ENCODE peak calls at places on chromosomes 5 and 9, in four cellular contexts. S is T-helper 9 cell, T is tibial nerve, Q is NCI-H1092. V is an unnamed sample.

GRCh38 chr5:95861858-95862561 is 39.5 kb upstream of the GLRX start:
- DNase-seq in S (no peak), T (no peak), Q (no peak), V (no peak)

GRCh38 chr5:67311208-67311607 is 114.6 kb upstream of the CD180 start:
- DNase-seq in S (no peak), T (no peak), Q (no peak), V (no peak)

GRCh38 chr9:86751207-86751606 is 196.1 kb downstream of the GAS1 start:
- DNase-seq in S (no peak), T (no peak), Q (no peak), V (no peak)

GRCh38 chr5:116650544-116650943 is 75.9 kb upstream of the SEMA6A start:
- DNase-seq in S (no peak), T (no peak), Q (no peak), V (no peak)

GRCh38 chr9:33458444-33458843 is 11.1 kb upstream of the AQP3 start:
- DNase-seq in S (peak; percentile 53), T (no peak), Q (no peak), V (peak; percentile 66)

GRCh38 chr5:4976918-4977317 is 163.2 kb upstream of the ADAMTS16 start:
- DNase-seq in S (no peak), T (no peak), Q (no peak), V (no peak)

GRCh38 chr5:159913481-159913880 is 2.8 kb upstream of the ADRA1B start:
- DNase-seq in S (no peak), T (no peak), Q (no peak), V (no peak)

GRCh38 chr5:149379177-149379761 is at the start of gene IL17B:
- DNase-seq in S (no peak), T (no peak), Q (no peak), V (no peak)

GRCh38 chr5:131635755-131636479 is 888 bp upstream of the RAPGEF6 start:
- DNase-seq in S (no peak), T (no peak), Q (no peak), V (no peak)

GRCh38 chr5:90170231-90170630 is 239.3 kb downstream of the CETN3 start:
- DNase-seq in S (no peak), T (no peak), Q (no peak), V (no peak)

GRCh38 chr9:87661241-87661640 is 64.7 kb upstream of the CTSL start:
- DNase-seq in S (no peak), T (no peak), Q (no peak), V (no peak)

GRCh38 chr5:73447234-73448071 is 1.1 kb downstream of the FOXD1 start:
- DNase-seq in S (no peak), T (no peak), Q (peak; percentile 23), V (peak; percentile 33)

GRCh38 chr5:66527478-66527877 is 68.7 kb upstream of the MAST4 start:
- DNase-seq in S (no peak), T (no peak), Q (no peak), V (no peak)

GRCh38 chr9:22215492-22215891 is 206.4 kb upstream of the CDKN2B start:
- DNase-seq in S (no peak), T (no peak), Q (no peak), V (no peak)

GRCh38 chr9:120862452-120862851 is 14.5 kb downstream of the PHF19 start:
- DNase-seq in S (no peak), T (no peak), Q (no peak), V (no peak)

GRCh38 chr5:175321927-175322532 is 122.0 kb downstream of the DRD1 start:
- DNase-seq in S (no peak), T (no peak), Q (no peak), V (no peak)

GRCh38 chr9:136799079-136799853 is 3.1 kb downstream of the CCDC183 start:
- DNase-seq in S (no peak), T (no peak), Q (peak; percentile 70), V (no peak)

GRCh38 chr5:173240091-173241050 is 5.4 kb upstream of the NKX2-5 start:
- DNase-seq in S (no peak), T (no peak), Q (no peak), V (no peak)